ENCODE peak calls at places on chromosomes 13 and 19, in seven cellular contexts. One of them, this sample, is unnamed.

GRCh38 chr19:5078179-5078578 is 109.3 kb downstream of the KDM4B start:
- DNase-seq in cardiac muscle cell: no peak
- DNase-seq in activated CD8-positive, alpha-beta memory T cell treated with anti-CD3 and anti-CD28 coated beads for 4 hours: no peak
- DNase-seq in activated T-helper 1 cell treated with anti-CD3 and anti-CD28 coated beads, Interleukin-12 subunit alpha, Interleukin-12 subunit beta, Interleukin-2, Interleukin-4 antibody, amounts not matched to agents 30 ng/mL and 10 ng/mL and 1 ng/mL, durations not matched to agents 14 hours and 24 hours and 36 hours: no peak
- DNase-seq in naive B cell: no peak
- DNase-seq in kidney: no peak
- DNase-seq in naive thymus-derived CD4-positive, alpha-beta T cell: no peak
- DNase-seq in this sample: no peak

GRCh38 chr13:30585748-30586262 is 31.9 kb upstream of the USPL1 start:
- DNase-seq in cardiac muscle cell: peak; percentile 84
- DNase-seq in activated CD8-positive, alpha-beta memory T cell treated with anti-CD3 and anti-CD28 coated beads for 4 hours: no peak
- DNase-seq in activated T-helper 1 cell treated with anti-CD3 and anti-CD28 coated beads, Interleukin-12 subunit alpha, Interleukin-12 subunit beta, Interleukin-2, Interleukin-4 antibody, amounts not matched to agents 30 ng/mL and 10 ng/mL and 1 ng/mL, durations not matched to agents 14 hours and 24 hours and 36 hours: no peak
- DNase-seq in naive B cell: no peak
- DNase-seq in kidney: no peak
- DNase-seq in naive thymus-derived CD4-positive, alpha-beta T cell: no peak
- DNase-seq in this sample: no peak

GRCh38 chr19:6047741-6048231 is 62.5 kb downstream of the RFX2 start:
- DNase-seq in cardiac muscle cell: peak; percentile 52
- DNase-seq in activated CD8-positive, alpha-beta memory T cell treated with anti-CD3 and anti-CD28 coated beads for 4 hours: no peak
- DNase-seq in activated T-helper 1 cell treated with anti-CD3 and anti-CD28 coated beads, Interleukin-12 subunit alpha, Interleukin-12 subunit beta, Interleukin-2, Interleukin-4 antibody, amounts not matched to agents 30 ng/mL and 10 ng/mL and 1 ng/mL, durations not matched to agents 14 hours and 24 hours and 36 hours: no peak
- DNase-seq in naive B cell: no peak
- DNase-seq in kidney: peak; percentile 37
- DNase-seq in naive thymus-derived CD4-positive, alpha-beta T cell: no peak
- DNase-seq in this sample: no peak

GRCh38 chr13:79541426-79542049 is 60.6 kb downstream of the NDFIP2 start:
- DNase-seq in cardiac muscle cell: peak; percentile 78
- DNase-seq in activated CD8-positive, alpha-beta memory T cell treated with anti-CD3 and anti-CD28 coated beads for 4 hours: no peak
- DNase-seq in activated T-helper 1 cell treated with anti-CD3 and anti-CD28 coated beads, Interleukin-12 subunit alpha, Interleukin-12 subunit beta, Interleukin-2, Interleukin-4 antibody, amounts not matched to agents 30 ng/mL and 10 ng/mL and 1 ng/mL, durations not matched to agents 14 hours and 24 hours and 36 hours: no peak
- DNase-seq in naive B cell: peak; percentile 41
- DNase-seq in kidney: no peak
- DNase-seq in naive thymus-derived CD4-positive, alpha-beta T cell: peak; percentile 38
- DNase-seq in this sample: no peak

GRCh38 chr19:8569066-8569761 is 8.0 kb downstream of the MYO1F start:
- DNase-seq in cardiac muscle cell: peak; percentile 95
- DNase-seq in activated CD8-positive, alpha-beta memory T cell treated with anti-CD3 and anti-CD28 coated beads for 4 hours: peak; percentile 47
- DNase-seq in activated T-helper 1 cell treated with anti-CD3 and anti-CD28 coated beads, Interleukin-12 subunit alpha, Interleukin-12 subunit beta, Interleukin-2, Interleukin-4 antibody, amounts not matched to agents 30 ng/mL and 10 ng/mL and 1 ng/mL, durations not matched to agents 14 hours and 24 hours and 36 hours: peak; percentile 78
- DNase-seq in naive B cell: no peak
- DNase-seq in kidney: no peak
- DNase-seq in naive thymus-derived CD4-positive, alpha-beta T cell: no peak
- DNase-seq in this sample: no peak

GRCh38 chr19:34226036-34226435 is 28.3 kb upstream of the GARRE1 start:
- DNase-seq in cardiac muscle cell: no peak
- DNase-seq in activated CD8-positive, alpha-beta memory T cell treated with anti-CD3 and anti-CD28 coated beads for 4 hours: no peak
- DNase-seq in activated T-helper 1 cell treated with anti-CD3 and anti-CD28 coated beads, Interleukin-12 subunit alpha, Interleukin-12 subunit beta, Interleukin-2, Interleukin-4 antibody, amounts not matched to agents 30 ng/mL and 10 ng/mL and 1 ng/mL, durations not matched to agents 14 hours and 24 hours and 36 hours: no peak
- DNase-seq in naive B cell: no peak
- DNase-seq in kidney: no peak
- DNase-seq in naive thymus-derived CD4-positive, alpha-beta T cell: no peak
- DNase-seq in this sample: no peak

GRCh38 chr19:34336781-34337271 is 28.2 kb upstream of the GPI start:
- DNase-seq in cardiac muscle cell: peak; percentile 58
- DNase-seq in activated CD8-positive, alpha-beta memory T cell treated with anti-CD3 and anti-CD28 coated beads for 4 hours: peak; percentile 19
- DNase-seq in activated T-helper 1 cell treated with anti-CD3 and anti-CD28 coated beads, Interleukin-12 subunit alpha, Interleukin-12 subunit beta, Interleukin-2, Interleukin-4 antibody, amounts not matched to agents 30 ng/mL and 10 ng/mL and 1 ng/mL, durations not matched to agents 14 hours and 24 hours and 36 hours: peak; percentile 14
- DNase-seq in naive B cell: peak; percentile 42
- DNase-seq in kidney: no peak
- DNase-seq in naive thymus-derived CD4-positive, alpha-beta T cell: peak; percentile 34
- DNase-seq in this sample: no peak

GRCh38 chr13:75418997-75419396 is 63.0 kb downstream of the TBC1D4 start:
- DNase-seq in cardiac muscle cell: peak; percentile 71
- DNase-seq in activated CD8-positive, alpha-beta memory T cell treated with anti-CD3 and anti-CD28 coated beads for 4 hours: no peak
- DNase-seq in activated T-helper 1 cell treated with anti-CD3 and anti-CD28 coated beads, Interleukin-12 subunit alpha, Interleukin-12 subunit beta, Interleukin-2, Interleukin-4 antibody, amounts not matched to agents 30 ng/mL and 10 ng/mL and 1 ng/mL, durations not matched to agents 14 hours and 24 hours and 36 hours: no peak
- DNase-seq in naive B cell: no peak
- DNase-seq in kidney: no peak
- DNase-seq in naive thymus-derived CD4-positive, alpha-beta T cell: no peak
- DNase-seq in this sample: no peak

GRCh38 chr19:31596751-31597150 is 247.5 kb upstream of the TSHZ3 start:
- DNase-seq in cardiac muscle cell: no peak
- DNase-seq in activated CD8-positive, alpha-beta memory T cell treated with anti-CD3 and anti-CD28 coated beads for 4 hours: no peak
- DNase-seq in activated T-helper 1 cell treated with anti-CD3 and anti-CD28 coated beads, Interleukin-12 subunit alpha, Interleukin-12 subunit beta, Interleukin-2, Interleukin-4 antibody, amounts not matched to agents 30 ng/mL and 10 ng/mL and 1 ng/mL, durations not matched to agents 14 hours and 24 hours and 36 hours: no peak
- DNase-seq in naive B cell: no peak
- DNase-seq in kidney: no peak
- DNase-seq in naive thymus-derived CD4-positive, alpha-beta T cell: no peak
- DNase-seq in this sample: no peak

GRCh38 chr19:41564515-41565383 is 11.2 kb upstream of the CEACAM21 start:
- DNase-seq in cardiac muscle cell: no peak
- DNase-seq in activated CD8-positive, alpha-beta memory T cell treated with anti-CD3 and anti-CD28 coated beads for 4 hours: no peak
- DNase-seq in activated T-helper 1 cell treated with anti-CD3 and anti-CD28 coated beads, Interleukin-12 subunit alpha, Interleukin-12 subunit beta, Interleukin-2, Interleukin-4 antibody, amounts not matched to agents 30 ng/mL and 10 ng/mL and 1 ng/mL, durations not matched to agents 14 hours and 24 hours and 36 hours: no peak
- DNase-seq in naive B cell: no peak
- DNase-seq in kidney: no peak
- DNase-seq in naive thymus-derived CD4-positive, alpha-beta T cell: no peak
- DNase-seq in this sample: no peak

GRCh38 chr13:78679329-78679728 is 20.4 kb upstream of the OBI1 start:
- DNase-seq in cardiac muscle cell: peak; percentile 30
- DNase-seq in activated CD8-positive, alpha-beta memory T cell treated with anti-CD3 and anti-CD28 coated beads for 4 hours: no peak
- DNase-seq in activated T-helper 1 cell treated with anti-CD3 and anti-CD28 coated beads, Interleukin-12 subunit alpha, Interleukin-12 subunit beta, Interleukin-2, Interleukin-4 antibody, amounts not matched to agents 30 ng/mL and 10 ng/mL and 1 ng/mL, durations not matched to agents 14 hours and 24 hours and 36 hours: no peak
- DNase-seq in naive B cell: no peak
- DNase-seq in kidney: no peak
- DNase-seq in naive thymus-derived CD4-positive, alpha-beta T cell: no peak
- DNase-seq in this sample: no peak

GRCh38 chr19:6740589-6741348 is 1.3 kb downstream of the TRIP10 start:
- DNase-seq in cardiac muscle cell: peak; percentile 53
- DNase-seq in activated CD8-positive, alpha-beta memory T cell treated with anti-CD3 and anti-CD28 coated beads for 4 hours: no peak
- DNase-seq in activated T-helper 1 cell treated with anti-CD3 and anti-CD28 coated beads, Interleukin-12 subunit alpha, Interleukin-12 subunit beta, Interleukin-2, Interleukin-4 antibody, amounts not matched to agents 30 ng/mL and 10 ng/mL and 1 ng/mL, durations not matched to agents 14 hours and 24 hours and 36 hours: no peak
- DNase-seq in naive B cell: peak; percentile 76
- DNase-seq in kidney: peak; percentile 90
- DNase-seq in naive thymus-derived CD4-positive, alpha-beta T cell: no peak
- DNase-seq in this sample: no peak

GRCh38 chr13:99061411-99061810 is 83.5 kb upstream of the DOCK9 start:
- DNase-seq in cardiac muscle cell: no peak
- DNase-seq in activated CD8-positive, alpha-beta memory T cell treated with anti-CD3 and anti-CD28 coated beads for 4 hours: no peak
- DNase-seq in activated T-helper 1 cell treated with anti-CD3 and anti-CD28 coated beads, Interleukin-12 subunit alpha, Interleukin-12 subunit beta, Interleukin-2, Interleukin-4 antibody, amounts not matched to agents 30 ng/mL and 10 ng/mL and 1 ng/mL, durations not matched to agents 14 hours and 24 hours and 36 hours: no peak
- DNase-seq in naive B cell: no peak
- DNase-seq in kidney: no peak
- DNase-seq in naive thymus-derived CD4-positive, alpha-beta T cell: no peak
- DNase-seq in this sample: no peak

This sample was measured in anterior cingulate cortex.